ENCODE peak calls at places on chromosomes 4 and X, in seven cellular contexts. U is psoas muscle, P is hepatocyte, J is PC-9, M is GM20000, S is spleen, Q is HCT116. L is an unnamed sample.

GRCh38 chr4:162201673-162202072 is 37.9 kb upstream of the FSTL5 start:
- DNase-seq in Q (no peak), M (no peak), U (no peak), J (no peak), P (no peak), S (no peak), L (no peak)

GRCh38 chr4:150581611-150582010 is 340 bp upstream of the MAB21L2 start:
- DNase-seq in Q (no peak), P (peak; percentile 63), S (no peak), U (no peak), M (no peak), J (no peak), L (no peak)

GRCh38 chrX:144918936-144919335 is 328.4 kb upstream of the SPANXN1 start:
- DNase-seq in Q (no peak), S (no peak), M (no peak), P (no peak), U (no peak), J (no peak), L (no peak)

GRCh38 chr4:139525414-139525813 is 30.6 kb downstream of the SETD7 start:
- DNase-seq in Q (no peak), S (no peak), M (no peak), U (no peak), J (no peak), P (no peak), L (no peak)

GRCh38 chr4:41322613-41323012 is 65.9 kb downstream of the UCHL1 start:
- DNase-seq in M (no peak), J (no peak), Q (no peak), P (no peak), S (no peak), U (no peak), L (no peak)

GRCh38 chrX:119759333-119759766 is 962 bp downstream of the SOWAHD start:
- DNase-seq in P (no peak), U (no peak), S (peak; percentile 83), Q (no peak), M (no peak), J (no peak), L (no peak)

GRCh38 chr4:81919238-81919637 is 447.5 kb upstream of the RASGEF1B start:
- DNase-seq in P (peak; percentile 34), S (no peak), Q (peak; percentile 12), J (no peak), U (no peak), M (no peak), L (no peak)

GRCh38 chrX:150690126-150690525 is 3.1 kb upstream of the MTMR1 start:
- DNase-seq in Q (peak; percentile 39), J (peak; percentile 69), P (no peak), S (no peak), M (no peak), U (no peak), L (no peak)

GRCh38 chrX:27915617-27916016 is 65.6 kb downstream of the DCAF8L1 start:
- DNase-seq in S (no peak), U (no peak), J (no peak), Q (no peak), P (no peak), M (peak; percentile 1), L (no peak)

GRCh38 chr4:139988863-139989765 is 164.9 kb downstream of the MAML3 start:
- DNase-seq in S (no peak), Q (peak; percentile 82), J (peak; percentile 78), M (no peak), U (peak; percentile 48), P (peak; percentile 75), L (no peak)

GRCh38 chrX:104641176-104641575 is 75.2 kb downstream of the IL1RAPL2 start:
- DNase-seq in J (no peak), P (no peak), Q (no peak), S (no peak), M (no peak), U (no peak), L (no peak)

GRCh38 chr4:174873931-174874330 is 44.2 kb upstream of the ADAM29 start:
- DNase-seq in P (no peak), J (peak; percentile 31), Q (peak; percentile 4), U (no peak), M (peak; percentile 3), S (no peak), L (no peak)
- TF ChIP-seq CTCF in P (no peak), J (peak; percentile 60), Q (peak; percentile 46), U (no peak), M (no peak), S (no peak), L (peak; percentile 72)

DNA sequence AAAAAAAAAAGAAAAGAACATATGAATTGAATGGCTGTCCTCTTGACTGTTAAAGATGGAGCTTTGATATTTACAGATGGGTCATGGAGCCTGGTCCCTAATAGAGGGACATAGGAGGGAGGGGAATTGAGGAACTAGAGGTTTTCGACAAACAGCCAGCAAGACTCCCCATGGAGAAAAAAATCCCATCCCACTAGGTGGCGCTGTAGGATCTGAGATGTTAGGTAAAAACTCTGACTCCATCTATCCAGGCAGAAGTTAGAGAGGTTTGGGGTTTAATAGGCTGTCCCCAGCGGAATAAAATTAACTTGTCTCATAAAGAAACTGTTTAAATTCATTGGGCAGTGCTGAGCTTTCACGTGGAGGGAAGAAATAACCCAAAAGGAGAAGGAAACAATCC is 45.9 kb downstream of the HMGB2 start:
- DNase-seq in S (no peak), U (no peak), M (peak; percentile 18), P (peak; percentile 85), J (peak; percentile 12), Q (peak; percentile 37), L (no peak)
- TF ChIP-seq CTCF in S (peak; percentile 65), U (peak; percentile 42), M (peak; percentile 17), P (peak; percentile 60), J (peak; percentile 66), Q (peak; percentile 32), L (peak; percentile 78)

GRCh38 chrX:85544609-85545008 is 165.1 kb upstream of the POF1B start:
- DNase-seq in Q (no peak), U (no peak), P (no peak), J (no peak), S (no peak), M (peak; percentile 0), L (no peak)
- TF ChIP-seq CTCF in Q (no peak), U (peak; percentile 48), P (peak; percentile 61), J (peak; percentile 59), S (peak; percentile 31), M (no peak), L (peak; percentile 87)

GRCh38 chrX:78377186-78377585 is 49.8 kb upstream of the CYSLTR1 start:
- DNase-seq in S (no peak), Q (no peak), U (no peak), M (no peak), P (no peak), J (no peak), L (no peak)

GRCh38 chrX:78378476-78379115 is 51.2 kb upstream of the CYSLTR1 start:
- DNase-seq in J (no peak), M (no peak), Q (no peak), P (no peak), U (no peak), S (no peak), L (no peak)

GRCh38 chrX:78375894-78376293 is 48.5 kb upstream of the CYSLTR1 start:
- DNase-seq in P (peak; percentile 9), J (no peak), S (no peak), M (no peak), Q (no peak), U (no peak), L (no peak)
- TF ChIP-seq CTCF in P (peak; percentile 11), J (no peak), S (no peak), M (no peak), Q (no peak), U (no peak), L (no peak)

DNA sequence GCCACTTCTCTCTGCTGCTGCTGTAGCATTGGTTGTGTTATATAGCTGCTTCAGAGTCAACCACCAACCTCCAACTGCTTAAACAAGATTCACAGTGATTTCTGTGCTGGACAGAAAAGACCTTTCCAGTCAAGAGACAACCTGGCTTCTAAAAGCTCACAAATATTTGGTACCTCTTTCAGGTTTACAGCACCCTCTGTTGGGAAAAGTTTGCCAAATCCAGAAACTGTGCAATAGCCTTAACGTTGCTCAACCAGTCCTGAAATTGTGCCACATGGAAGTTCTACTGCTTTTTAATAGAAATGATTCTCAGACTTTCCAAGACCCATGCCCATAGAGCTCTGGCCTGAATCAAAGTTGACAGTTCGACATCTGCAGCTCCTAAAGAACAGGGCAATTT is 842.1 kb upstream of the HTR2C start:
- DNase-seq in J (peak; percentile 0), P (peak; percentile 66), Q (peak; percentile 18), S (no peak), U (no peak), M (no peak), L (no peak)
- TF ChIP-seq CTCF in J (peak; percentile 59), P (peak; percentile 58), Q (peak; percentile 30), S (no peak), U (no peak), M (no peak), L (peak; percentile 69)

GRCh38 chr4:186621959-186622553 is 66.7 kb upstream of the MTNR1A start:
- DNase-seq in Q (no peak), U (no peak), S (no peak), M (no peak), P (no peak), J (peak; percentile 64), L (no peak)
- TF ChIP-seq CTCF in Q (no peak), U (no peak), S (no peak), M (no peak), P (no peak), J (no peak), L (peak; percentile 81)

DNA sequence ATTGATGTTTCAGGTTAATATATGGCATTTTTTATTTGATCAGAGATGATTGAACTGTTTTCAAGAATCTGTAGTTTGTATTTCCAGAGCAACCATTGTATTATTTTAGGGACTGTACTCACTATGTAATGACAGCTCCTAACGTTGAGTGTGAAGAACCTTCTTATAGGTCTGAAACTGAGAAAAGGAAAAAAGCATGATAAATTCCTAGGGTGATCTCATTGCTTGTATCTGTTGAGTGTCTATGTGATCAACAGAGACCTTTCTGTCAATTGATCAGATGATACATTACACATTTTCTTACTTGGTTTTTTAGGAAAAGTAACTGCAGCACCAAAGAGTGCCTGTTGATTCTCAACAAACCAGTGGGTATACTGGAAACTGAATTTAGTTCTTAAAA is 40.2 kb downstream of the SEC24B start:
- DNase-seq in J (no peak), P (no peak), M (no peak), Q (no peak), S (no peak), U (no peak), L (no peak)
- TF ChIP-seq CTCF in J (no peak), P (no peak), M (no peak), Q (no peak), S (no peak), U (no peak), L (no peak)

DNA sequence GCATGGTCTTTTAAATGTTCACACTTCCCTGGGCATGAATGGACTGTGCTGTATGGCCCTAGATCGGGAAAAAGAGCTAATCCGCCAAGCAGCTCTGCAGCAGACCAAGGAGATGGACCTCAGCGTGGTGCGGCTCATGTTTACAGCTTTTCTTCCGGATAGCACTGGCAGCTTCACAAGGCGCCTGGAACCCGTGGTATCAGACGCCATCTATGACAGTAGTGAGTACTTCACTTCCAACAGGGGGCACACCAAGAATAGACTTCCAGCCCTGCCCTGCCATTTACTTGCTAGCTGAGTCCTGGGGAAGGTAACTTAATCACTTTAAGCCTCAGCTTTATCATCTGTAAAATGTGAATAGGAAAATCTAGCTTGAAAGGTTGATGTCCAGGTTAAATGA is 77.7 kb downstream of the NFKB1 start:
- DNase-seq in U (no peak), J (no peak), Q (no peak), S (no peak), M (no peak), P (peak; percentile 8), L (no peak)
- TF ChIP-seq CTCF in U (no peak), J (no peak), Q (peak; percentile 21), S (no peak), M (no peak), P (no peak), L (peak; percentile 31)

GRCh38 chrX:155028192-155028591 is 1.5 kb downstream of the FUNDC2 start:
- DNase-seq in J (no peak), P (no peak), M (no peak), S (no peak), Q (no peak), U (no peak), L (no peak)
- TF ChIP-seq CTCF in J (no peak), P (no peak), M (no peak), S (no peak), Q (no peak), U (no peak), L (no peak)

L was measured in chondrocyte.